ENCODE peak calls at places on chromosomes 6 and 20, in nine cellular contexts. V is mucosa of gallbladder; D is ELR; Q is GM18507; X is NCI-H1436 treated with DMSO at 0.1 percent for 48 hours; W is activated naive CD4-positive, alpha-beta T cell treated with Interleukin-2 at 50 U/mL for 16 hours; F is CD4-positive, alpha-beta memory T cell; N is activated CD4-positive, CD25-positive, alpha-beta regulatory T cell treated with anti-CD3 and anti-CD28 coated beads, Interleukin-2, amount 50 U/mL, for 16 hours; J is SW480. T is an unnamed sample.

GRCh38 chr6:54083301-54083700 is 27.9 kb upstream of the MLIP start:
- DNase-seq in V (no peak), D (no peak), Q (no peak), X (no peak), W (no peak), F (no peak), N (no peak), J (no peak), T (no peak)

GRCh38 chr20:50496773-50497375 is 13.3 kb upstream of the PTPN1 start:
- DNase-seq in V (no peak), D (peak), Q (no peak), X (no peak), W (no peak), F (no peak), N (no peak), J (no peak), T (peak)

GRCh38 chr20:32959351-32960221 is 44.6 kb downstream of the SUN5 start:
- DNase-seq in V (no peak), D (no peak), Q (no peak), X (no peak), W (no peak), F (no peak), N (no peak), J (no peak), T (no peak)

GRCh38 chr6:140101818-140102217 is 727.4 kb upstream of the CITED2 start:
- DNase-seq in V (no peak), D (no peak), Q (no peak), X (no peak), W (no peak), F (no peak), N (no peak), J (no peak), T (no peak)

GRCh38 chr20:49028684-49029083 is 17.4 kb upstream of the CSE1L start:
- DNase-seq in V (no peak), D (peak), Q (no peak), X (no peak), W (no peak), F (no peak), N (no peak), J (peak), T (no peak)

GRCh38 chr6:148364056-148364844 is 21.6 kb downstream of the SASH1 start:
- DNase-seq in V (no peak), D (peak), Q (no peak), X (no peak), W (no peak), F (no peak), N (no peak), J (no peak), T (peak)

GRCh38 chr6:88728756-88729155 is 234.7 kb downstream of the RNGTT start:
- DNase-seq in V (no peak), D (no peak), Q (no peak), X (no peak), W (no peak), F (no peak), N (no peak), J (no peak), T (no peak)

GRCh38 chr6:43770417-43771209 is 602 bp downstream of the VEGFA start:
- DNase-seq in V (peak), D (peak), Q (no peak), X (no peak), W (peak), F (no peak), N (no peak), J (peak), T (peak)

GRCh38 chr6:3776881-3777507 is 25.5 kb upstream of the PXDC1 start:
- DNase-seq in V (no peak), D (peak), Q (no peak), X (no peak), W (no peak), F (no peak), N (no peak), J (peak), T (no peak)

GRCh38 chr6:157097255-157097936 is 225.9 kb downstream of the TMEM242 start:
- DNase-seq in V (no peak), D (no peak), Q (no peak), X (no peak), W (no peak), F (no peak), N (no peak), J (no peak), T (no peak)

GRCh38 chr6:155201461-155202226 is 62.2 kb upstream of the CLDN20 start:
- DNase-seq in V (no peak), D (peak), Q (no peak), X (no peak), W (no peak), F (no peak), N (no peak), J (peak), T (peak)

GRCh38 chr20:52219441-52219840 is 27.9 kb upstream of the ZFP64 start:
- DNase-seq in V (no peak), D (peak), Q (no peak), X (no peak), W (no peak), F (no peak), N (no peak), J (no peak), T (peak)

GRCh38 chr6:140045116-140045515 is 670.7 kb upstream of the CITED2 start:
- DNase-seq in V (no peak), D (no peak), Q (no peak), X (no peak), W (no peak), F (no peak), N (no peak), J (peak), T (no peak)

GRCh38 chr6:93017213-93017612 is 402.1 kb downstream of the EPHA7 start:
- DNase-seq in V (no peak), D (no peak), Q (no peak), X (no peak), W (no peak), F (no peak), N (no peak), J (no peak), T (no peak)

GRCh38 chr6:9405369-9405768 is 970.0 kb upstream of the SLC35B3 start:
- DNase-seq in V (peak), D (peak), Q (no peak), X (no peak), W (no peak), F (no peak), N (no peak), J (no peak), T (peak)

GRCh38 chr20:35619196-35620095 is 3.8 kb downstream of the SPAG4 start:
- DNase-seq in V (peak), D (peak), Q (peak), X (no peak), W (peak), F (peak), N (peak), J (peak), T (peak)

GRCh38 chr6:112502348-112503130 is 155.4 kb downstream of the RFPL4B start:
- DNase-seq in V (no peak), D (peak), Q (no peak), X (peak), W (no peak), F (no peak), N (no peak), J (no peak), T (no peak)

GRCh38 chr20:20956586-20956985 is 149.6 kb downstream of the LINC00237 start:
- DNase-seq in V (no peak), D (no peak), Q (no peak), X (peak), W (no peak), F (no peak), N (no peak), J (no peak), T (no peak)

GRCh38 chr6:46655803-46656202 is 3.0 kb downstream of the SLC25A27 start:
- DNase-seq in V (no peak), D (peak), Q (no peak), X (no peak), W (no peak), F (no peak), N (no peak), J (no peak), T (peak)

GRCh38 chr6:160088774-160089533 is 32.7 kb upstream of the SLC22A1 start:
- DNase-seq in V (no peak), D (no peak), Q (no peak), X (no peak), W (no peak), F (no peak), N (no peak), J (no peak), T (no peak)

GRCh38 chr6:69732640-69733039 is 64.2 kb downstream of the LMBRD1 start:
- DNase-seq in V (no peak), D (peak), Q (no peak), X (no peak), W (no peak), F (no peak), N (no peak), J (no peak), T (no peak)

GRCh38 chr6:69913361-69913760 is 47.0 kb downstream of the COL19A1 start:
- DNase-seq in V (no peak), D (no peak), Q (no peak), X (no peak), W (no peak), F (no peak), N (no peak), J (no peak), T (no peak)

GRCh38 chr6:32187009-32187709 is 2.8 kb downstream of the PBX2 start:
- DNase-seq in V (no peak), D (no peak), Q (no peak), X (no peak), W (no peak), F (no peak), N (no peak), J (no peak), T (no peak)

GRCh38 chr6:29652198-29652584 is 4.7 kb upstream of the MOG start:
- DNase-seq in V (no peak), D (no peak), Q (no peak), X (no peak), W (no peak), F (no peak), N (no peak), J (no peak), T (no peak)

T was measured in Daoy.